ENCODE peak calls at places on chromosome 16, in six cellular contexts. E is RWPE2, L is MM.1S, Q is hepatocyte, D is heart left ventricle, V is Caco-2. K is an unnamed sample. For H3K4me1, the result is how much of the 10 kb centered on the place peaks cover.

GRCh38 chr16:75250809-75251279 is 580 bp downstream of the BCAR1 start:
- DNase-seq in E (no peak), L (no peak), Q (peak), D (no peak), V (peak), K (no peak)

GRCh38 chr16:47699090-47699489 is 238.0 kb downstream of the PHKB start:
- DNase-seq in E (no peak), L (no peak), Q (no peak), D (no peak), V (no peak), K (no peak)

GRCh38 chr16:85460983-85461813 is 151.9 kb upstream of the GSE1 start:
- DNase-seq in E (no peak), L (no peak), Q (peak), D (no peak), V (peak), K (no peak)

GRCh38 chr16:23110257-23110899 is 38.9 kb downstream of the USP31 start:
- DNase-seq in E (no peak), L (no peak), Q (no peak), D (no peak), V (no peak), K (no peak)

GRCh38 chr16:23757937-23758619 is 3.3 kb downstream of the CHP2 start:
- DNase-seq in E (no peak), L (no peak), Q (no peak), D (no peak), V (no peak), K (no peak)

GRCh38 chr16:22705799-22706198 is 108.2 kb upstream of the HS3ST2 start:
- DNase-seq in E (no peak), L (no peak), Q (no peak), D (no peak), V (no peak), K (no peak)

GRCh38 chr16:48479319-48479718 is 94.1 kb upstream of the SIAH1 start:
- DNase-seq in E (no peak), L (no peak), Q (no peak), D (no peak), V (no peak), K (no peak)

GRCh38 chr16:73304008-73304814 is 256.3 kb upstream of the ZFHX3 start:
- DNase-seq in E (no peak), L (no peak), Q (peak), D (no peak), V (no peak), K (no peak)

GRCh38 chr16:2122429-2122828 is 13.3 kb downstream of the PKD1 start:
- DNase-seq in E (no peak), L (no peak), Q (no peak), D (no peak), V (no peak), K (no peak)

GRCh38 chr16:81843243-81843582 is 64.1 kb downstream of the PLCG2 start:
- DNase-seq in E (no peak), L (no peak), Q (no peak), D (no peak), V (no peak), K (no peak)

GRCh38 chr16:84603115-84603816 is 14.6 kb downstream of the COTL1 start:
- DNase-seq in E (peak), L (no peak), Q (peak), D (peak), V (no peak), K (no peak)

GRCh38 chr16:84042879-84043485 is 387 bp upstream of the SLC38A8 start:
- DNase-seq in E (no peak), L (no peak), Q (peak), D (no peak), V (peak), K (no peak)

GRCh38 chr16:85027968-85028637 is 508 bp downstream of the KIAA0513 start:
- DNase-seq in E (no peak), L (no peak), Q (no peak), D (no peak), V (no peak), K (no peak)

GRCh38 chr16:72362972-72363371 is 191.0 kb upstream of the PMFBP1 start:
- DNase-seq in E (no peak), L (peak), Q (no peak), D (no peak), V (no peak), K (no peak)

GRCh38 chr16:68179196-68179795 is 56.6 kb downstream of the ESRP2 start:
- DNase-seq in E (no peak), L (no peak), Q (no peak), D (no peak), V (no peak), K (no peak)

GRCh38 chr16:65032397-65032796 is 89.5 kb downstream of the CDH11 start:
- DNase-seq in E (no peak), L (no peak), Q (no peak), D (no peak), V (no peak), K (no peak)

GRCh38 chr16:78836802-78837489 is 737.5 kb downstream of the WWOX start:
- DNase-seq in E (no peak), L (peak), Q (no peak), D (no peak), V (no peak), K (no peak)

GRCh38 chr16:84382396-84382795 is 14.1 kb downstream of the ATP2C2 start:
- DNase-seq in E (no peak), L (no peak), Q (no peak), D (no peak), V (no peak), K (no peak)

GRCh38 chr16:66049865-66050264 is 316.6 kb upstream of the CDH5 start:
- DNase-seq in E (no peak), L (no peak), Q (no peak), D (no peak), V (no peak), K (no peak)
- H3K4me3 ChIP-seq in E (no peak), L (no peak), Q (no peak), D (no peak), V (no peak), K (no peak)

GRCh38 chr16:29310852-29311314 is 95.6 kb downstream of the NPIPB11 start:
- DNase-seq in E (no peak), L (no peak), Q (no peak), D (peak), V (no peak), K (no peak)
- TF ChIP-seq CTCF in E (no peak), L (no peak), Q (no peak), D (peak), V (no peak), K (no peak)

DNA sequence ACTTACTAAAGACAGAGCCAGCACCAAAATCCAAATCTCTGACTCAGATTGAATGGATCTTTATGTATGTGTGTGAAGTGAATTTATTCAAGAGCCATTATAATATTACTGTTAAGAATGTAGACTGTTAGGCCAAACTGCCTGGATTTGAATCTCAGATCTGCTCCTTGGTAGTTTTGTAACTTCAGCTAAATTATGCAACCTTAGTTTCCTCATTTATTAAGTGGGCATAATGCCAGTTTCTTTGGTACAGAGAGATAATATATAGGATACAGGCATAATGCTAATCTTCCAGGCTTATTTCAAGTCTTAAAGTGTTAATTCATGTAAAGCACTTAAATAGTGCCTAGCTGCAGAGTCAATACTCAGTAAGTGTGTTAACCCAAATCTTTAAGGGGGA is 12.8 kb downstream of the CNEP1R1 start:
- DNase-seq in E (no peak), L (no peak), Q (no peak), D (no peak), V (no peak), K (no peak)
- H3K4me1 ChIP-seq in E (under half), L (under half), Q (under half), D (under half), V (half or more), K (under half)

DNA sequence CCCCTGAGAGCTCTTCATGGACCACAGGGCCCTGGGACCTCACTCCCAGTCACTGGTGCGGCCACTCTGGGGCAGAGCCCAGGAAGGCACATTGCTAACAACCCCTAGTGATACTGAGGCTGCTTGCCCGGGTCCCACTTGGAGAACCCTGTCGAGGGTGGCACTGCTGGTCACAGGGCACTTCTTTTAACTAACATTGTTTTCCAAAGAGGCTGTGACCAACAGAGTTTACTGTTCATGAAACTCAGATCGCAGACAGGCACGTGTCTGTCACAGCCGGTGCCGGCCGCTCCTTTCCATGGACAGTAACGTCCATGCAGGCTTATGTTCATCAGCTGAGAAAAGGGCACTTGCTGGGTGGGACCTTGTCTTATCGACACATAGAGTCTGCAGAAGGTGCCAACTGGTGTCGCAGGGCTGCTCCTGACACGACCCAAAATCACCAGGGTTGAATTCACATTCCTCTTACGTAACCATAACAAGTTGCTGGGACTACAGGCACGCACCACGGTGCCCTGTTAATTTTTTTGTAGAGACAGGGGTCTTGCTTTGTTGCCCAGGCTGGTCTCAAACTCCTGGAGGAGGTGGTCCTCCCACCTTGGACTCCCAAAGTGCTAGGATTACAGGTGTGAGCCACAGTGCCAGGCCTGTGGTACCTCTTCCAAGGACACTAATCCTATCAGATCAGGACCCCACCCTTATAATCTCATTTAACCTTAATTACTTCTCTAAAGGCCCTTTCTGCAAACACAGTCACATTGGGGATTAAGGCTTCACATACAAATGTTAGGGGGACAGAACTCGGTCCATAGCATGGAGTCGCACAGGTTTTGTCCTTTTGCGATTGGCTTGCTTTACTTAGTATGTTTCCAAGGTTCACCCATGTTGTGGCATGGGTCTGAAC is 1.2 kb upstream of the ZC3H18 start:
- DNase-seq in E (no peak), L (no peak), Q (no peak), D (peak), V (no peak), K (no peak)
- H3K4me3 ChIP-seq in E (peak), L (peak), Q (peak), D (peak), V (peak), K (peak)

GRCh38 chr16:30929167-30929566 is 5.8 kb downstream of the FBXL19 start:
- DNase-seq in E (no peak), L (no peak), Q (no peak), D (no peak), V (no peak), K (no peak)

GRCh38 chr16:30931068-30931655 is 7.8 kb downstream of the FBXL19 start:
- DNase-seq in E (no peak), L (no peak), Q (no peak), D (no peak), V (no peak), K (no peak)

GRCh38 chr16:30937692-30938091 is 11.2 kb upstream of the ORAI3 start:
- DNase-seq in E (no peak), L (no peak), Q (no peak), D (no peak), V (no peak), K (no peak)

GRCh38 chr16:30930160-30930571 is 6.8 kb downstream of the FBXL19 start:
- DNase-seq in E (no peak), L (no peak), Q (no peak), D (no peak), V (no peak), K (no peak)

DNA sequence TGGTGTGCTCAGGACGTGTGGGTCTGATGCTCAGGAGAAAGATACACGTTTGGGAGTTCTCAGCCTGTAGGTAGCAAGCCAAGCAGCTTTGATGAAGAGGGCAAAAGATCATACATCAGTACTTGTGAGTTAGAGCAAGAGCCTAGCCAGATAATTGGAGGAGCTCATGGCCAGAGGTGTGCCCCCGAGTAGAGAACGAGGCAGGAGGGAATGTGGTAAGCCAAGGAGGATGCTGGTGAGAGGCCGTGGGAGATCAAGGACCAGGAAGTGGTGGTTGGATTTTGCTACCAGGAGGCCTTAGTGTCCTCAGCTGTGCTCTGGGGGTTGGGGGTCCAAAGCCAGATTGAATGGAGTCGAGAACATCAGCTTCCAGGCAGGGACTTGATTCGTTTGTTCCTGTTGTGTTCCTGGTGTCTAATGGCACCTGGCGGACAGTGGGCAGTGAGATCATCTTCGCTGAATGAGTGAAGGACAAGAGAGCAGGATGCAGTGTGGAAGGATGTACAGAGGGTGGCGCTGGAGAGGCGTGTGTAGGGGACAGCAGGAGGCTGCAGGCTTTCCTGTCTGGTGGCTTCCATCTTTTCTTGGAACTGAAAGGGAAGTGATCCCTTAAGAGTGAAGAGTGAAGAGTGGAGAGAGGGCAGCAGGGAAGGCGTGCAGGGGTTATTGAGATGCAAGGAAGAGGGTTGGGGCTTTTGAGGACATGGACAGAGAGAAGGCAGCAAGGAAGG is 11.6 kb downstream of the FBXL19 start:
- DNase-seq in E (no peak), L (peak), Q (peak), D (no peak), V (peak), K (no peak)
- TF ChIP-seq CTCF in E (peak), L (peak), Q (peak), D (peak), V (peak), K (peak)

GRCh38 chr16:30553396-30553899 is 4.7 kb downstream of the ZNF764 start:
- DNase-seq in E (no peak), L (no peak), Q (no peak), D (no peak), V (no peak), K (no peak)
- H3K4me1 ChIP-seq in E (under half), L (under half), Q (under half), D (under half), V (under half), K (under half)

GRCh38 chr16:56632160-56632847 is at the start of gene MT1M:
- DNase-seq in E (no peak), L (no peak), Q (peak), D (peak), V (no peak), K (no peak)
- H3K4me3 ChIP-seq in E (no peak), L (no peak), Q (peak), D (peak), V (peak), K (peak)

GRCh38 chr16:27080870-27081269 is 14.1 kb downstream of the C16orf82 start:
- DNase-seq in E (no peak), L (no peak), Q (peak), D (no peak), V (peak), K (no peak)

GRCh38 chr16:27083861-27084261 is 17.1 kb downstream of the C16orf82 start:
- DNase-seq in E (no peak), L (no peak), Q (no peak), D (peak), V (no peak), K (no peak)

GRCh38 chr16:27084296-27085065 is 17.8 kb downstream of the C16orf82 start:
- DNase-seq in E (no peak), L (no peak), Q (no peak), D (no peak), V (no peak), K (no peak)

GRCh38 chr16:27088216-27088615 is 21.5 kb downstream of the C16orf82 start:
- DNase-seq in E (no peak), L (no peak), Q (no peak), D (no peak), V (no peak), K (no peak)

GRCh38 chr16:27085182-27085581 is 18.5 kb downstream of the C16orf82 start:
- DNase-seq in E (no peak), L (no peak), Q (no peak), D (no peak), V (no peak), K (no peak)
- TF ChIP-seq CTCF in E (no peak), L (no peak), Q (no peak), D (no peak), V (no peak), K (no peak)